ENCODE peak calls at places on chromosomes 7 and 10, in four cellular contexts. One of them, this sample, is unnamed.

GRCh38 chr10:44396671-44397191 is 11.8 kb upstream of the CXCL12 start:
- DNase-seq in CD8-positive, alpha-beta T cell: peak; percentile 39
- DNase-seq in aorta: no peak
- DNase-seq in HCT116: no peak
- DNase-seq in this sample: no peak

GRCh38 chr10:79385392-79385795 is 38.1 kb downstream of the PPIF start:
- DNase-seq in CD8-positive, alpha-beta T cell: peak; percentile 17
- DNase-seq in aorta: no peak
- DNase-seq in HCT116: no peak
- DNase-seq in this sample: no peak

GRCh38 chr7:99729501-99730261 is 5.3 kb downstream of the CYP3A7 start:
- DNase-seq in CD8-positive, alpha-beta T cell: no peak
- DNase-seq in aorta: no peak
- DNase-seq in HCT116: no peak
- DNase-seq in this sample: no peak

GRCh38 chr10:8416192-8416701 is 361.8 kb downstream of the GATA3 start:
- DNase-seq in CD8-positive, alpha-beta T cell: no peak
- DNase-seq in aorta: no peak
- DNase-seq in HCT116: no peak
- DNase-seq in this sample: no peak

GRCh38 chr10:37780536-37780935 is 76.9 kb downstream of the ZNF248 start:
- DNase-seq in CD8-positive, alpha-beta T cell: no peak
- DNase-seq in aorta: no peak
- DNase-seq in HCT116: no peak
- DNase-seq in this sample: no peak

GRCh38 chr7:109246330-109247077 is 676.8 kb downstream of the DNAJB9 start:
- DNase-seq in CD8-positive, alpha-beta T cell: no peak
- DNase-seq in aorta: no peak
- DNase-seq in HCT116: peak; percentile 18
- DNase-seq in this sample: no peak

GRCh38 chr10:114313139-114313538 is 74.1 kb downstream of the VWA2 start:
- DNase-seq in CD8-positive, alpha-beta T cell: no peak
- DNase-seq in aorta: peak; percentile 43
- DNase-seq in HCT116: no peak
- DNase-seq in this sample: no peak

GRCh38 chr7:37311282-37311868 is 137.3 kb downstream of the ELMO1 start:
- DNase-seq in CD8-positive, alpha-beta T cell: no peak
- DNase-seq in aorta: no peak
- DNase-seq in HCT116: no peak
- DNase-seq in this sample: peak; percentile 57

GRCh38 chr10:80265740-80266512 is 23.5 kb downstream of the MAT1A start:
- DNase-seq in CD8-positive, alpha-beta T cell: no peak
- DNase-seq in aorta: no peak
- DNase-seq in HCT116: no peak
- DNase-seq in this sample: no peak

GRCh38 chr7:33836797-33837355 is 68.5 kb upstream of the BMPER start:
- DNase-seq in CD8-positive, alpha-beta T cell: no peak
- DNase-seq in aorta: no peak
- DNase-seq in HCT116: peak; percentile 46
- DNase-seq in this sample: no peak

GRCh38 chr10:114017266-114017665 is 26.4 kb upstream of the ADRB1 start:
- DNase-seq in CD8-positive, alpha-beta T cell: no peak
- DNase-seq in aorta: no peak
- DNase-seq in HCT116: no peak
- DNase-seq in this sample: no peak

GRCh38 chr7:126682176-126682575 is 570.6 kb downstream of the GRM8 start:
- DNase-seq in CD8-positive, alpha-beta T cell: no peak
- DNase-seq in aorta: no peak
- DNase-seq in HCT116: no peak
- DNase-seq in this sample: no peak

GRCh38 chr7:64630496-64630895 is 35.4 kb upstream of the ZNF107 start:
- DNase-seq in CD8-positive, alpha-beta T cell: no peak
- DNase-seq in aorta: no peak
- DNase-seq in HCT116: peak; percentile 16
- DNase-seq in this sample: no peak

GRCh38 chr7:158567153-158567603 is 20.4 kb downstream of the PTPRN2 start:
- DNase-seq in CD8-positive, alpha-beta T cell: no peak
- DNase-seq in aorta: no peak
- DNase-seq in HCT116: no peak
- DNase-seq in this sample: no peak

GRCh38 chr7:45869426-45869825 is 3.5 kb downstream of the CCDC201 start:
- DNase-seq in CD8-positive, alpha-beta T cell: no peak
- DNase-seq in aorta: no peak
- DNase-seq in HCT116: no peak
- DNase-seq in this sample: no peak

GRCh38 chr7:68537228-68538071 is 1060.8 kb upstream of the AUTS2 start:
- DNase-seq in CD8-positive, alpha-beta T cell: no peak
- DNase-seq in aorta: no peak
- DNase-seq in HCT116: no peak
- DNase-seq in this sample: no peak

GRCh38 chr7:140571537-140572122 is 69.0 kb downstream of the DENND2A start:
- DNase-seq in CD8-positive, alpha-beta T cell: no peak
- DNase-seq in aorta: no peak
- DNase-seq in HCT116: no peak
- DNase-seq in this sample: no peak

GRCh38 chr7:51138121-51139085 is 178.2 kb downstream of the COBL start:
- DNase-seq in CD8-positive, alpha-beta T cell: no peak
- DNase-seq in aorta: no peak
- DNase-seq in HCT116: no peak
- DNase-seq in this sample: no peak

GRCh38 chr10:2619927-2620326 is 447.4 kb upstream of the PFKP start:
- DNase-seq in CD8-positive, alpha-beta T cell: no peak
- DNase-seq in aorta: no peak
- DNase-seq in HCT116: no peak
- DNase-seq in this sample: no peak

GRCh38 chr7:75572814-75573213 is 80.7 kb downstream of the SPDYE5 start:
- DNase-seq in CD8-positive, alpha-beta T cell: no peak
- DNase-seq in aorta: no peak
- DNase-seq in HCT116: no peak
- DNase-seq in this sample: no peak

GRCh38 chr7:105723582-105723981 is 142.3 kb upstream of the EFCAB10 start:
- DNase-seq in CD8-positive, alpha-beta T cell: no peak
- DNase-seq in aorta: no peak
- DNase-seq in HCT116: no peak
- DNase-seq in this sample: no peak

GRCh38 chr10:58017719-58018367 is 249.9 kb downstream of the IPMK start:
- DNase-seq in CD8-positive, alpha-beta T cell: no peak
- DNase-seq in aorta: no peak
- DNase-seq in HCT116: no peak
- DNase-seq in this sample: no peak

GRCh38 chr7:30968747-30969603 is 5.2 kb downstream of the GHRHR start:
- DNase-seq in CD8-positive, alpha-beta T cell: no peak
- DNase-seq in aorta: peak; percentile 9
- DNase-seq in HCT116: no peak
- DNase-seq in this sample: no peak

DNA sequence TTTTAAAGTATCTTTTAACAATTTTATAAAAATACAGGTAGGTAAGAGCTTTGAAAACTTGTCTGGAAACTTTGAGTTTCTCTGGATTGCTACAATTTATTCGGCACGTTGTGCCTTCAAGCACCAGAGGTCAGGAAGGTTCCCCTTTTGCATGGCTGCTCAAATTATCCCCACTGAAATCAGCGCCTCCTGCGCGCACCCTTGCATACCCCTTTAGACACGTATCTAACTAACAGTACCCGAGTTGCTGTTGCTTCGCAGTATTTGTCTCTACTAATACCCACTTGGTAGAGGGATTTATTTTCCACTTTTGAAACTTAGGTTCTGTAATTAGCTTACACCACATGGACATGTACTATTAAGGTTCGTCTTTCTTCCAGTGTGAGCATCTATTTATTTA is 1.6 kb downstream of the MEOX2 start:
- DNase-seq in CD8-positive, alpha-beta T cell: no peak
- DNase-seq in aorta: no peak
- DNase-seq in HCT116: no peak
- DNase-seq in this sample: no peak
- H3K4me3 ChIP-seq in CD8-positive, alpha-beta T cell: no peak overlapping the region
- H3K4me3 ChIP-seq in aorta: peak overlapping the region; percentile 42
- H3K4me3 ChIP-seq in HCT116: no peak overlapping the region
- H3K4me3 ChIP-seq in this sample: no peak overlapping the region

GRCh38 chr10:86755740-86756510 is 494 bp upstream of the BMPR1A start:
- DNase-seq in CD8-positive, alpha-beta T cell: peak; percentile 92
- DNase-seq in aorta: peak; percentile 97
- DNase-seq in HCT116: peak; percentile 59
- DNase-seq in this sample: peak; percentile 97

GRCh38 chr10:86756511-86757109 is at the start of gene BMPR1A:
- DNase-seq in CD8-positive, alpha-beta T cell: no peak
- DNase-seq in aorta: no peak
- DNase-seq in HCT116: no peak
- DNase-seq in this sample: no peak

GRCh38 chr10:86757110-86757790 is 831 bp downstream of the BMPR1A start:
- DNase-seq in CD8-positive, alpha-beta T cell: peak; percentile 53
- DNase-seq in aorta: peak; percentile 84
- DNase-seq in HCT116: peak; percentile 29
- DNase-seq in this sample: peak; percentile 48

GRCh38 chr10:86759073-86759672 is 2.8 kb downstream of the BMPR1A start:
- DNase-seq in CD8-positive, alpha-beta T cell: no peak
- DNase-seq in aorta: no peak
- DNase-seq in HCT116: no peak
- DNase-seq in this sample: no peak

GRCh38 chr10:86758231-86759072 is 2.0 kb downstream of the BMPR1A start:
- DNase-seq in CD8-positive, alpha-beta T cell: no peak
- DNase-seq in aorta: no peak
- DNase-seq in HCT116: no peak
- DNase-seq in this sample: peak; percentile 27
- H3K4me3 ChIP-seq in CD8-positive, alpha-beta T cell: no peak overlapping the region
- H3K4me3 ChIP-seq in aorta: peak overlapping the region; percentile 100
- H3K4me3 ChIP-seq in HCT116: peak overlapping the region; percentile 77
- H3K4me3 ChIP-seq in this sample: peak overlapping the region; percentile 98

GRCh38 chr7:2894118-2894940 is 50.2 kb upstream of the GNA12 start:
- DNase-seq in CD8-positive, alpha-beta T cell: peak; percentile 77
- DNase-seq in aorta: no peak
- DNase-seq in HCT116: no peak
- DNase-seq in this sample: no peak
- H3K4me3 ChIP-seq in CD8-positive, alpha-beta T cell: peak overlapping the region; percentile 49
- H3K4me3 ChIP-seq in aorta: no peak overlapping the region
- H3K4me3 ChIP-seq in HCT116: no peak overlapping the region
- H3K4me3 ChIP-seq in this sample: no peak overlapping the region

GRCh38 chr7:1175597-1175966 is 15.6 kb upstream of the ZFAND2A start:
- DNase-seq in CD8-positive, alpha-beta T cell: no peak
- DNase-seq in aorta: no peak
- DNase-seq in HCT116: no peak
- DNase-seq in this sample: no peak
- H3K4me3 ChIP-seq in CD8-positive, alpha-beta T cell: no peak overlapping the region
- H3K4me3 ChIP-seq in aorta: no peak overlapping the region
- H3K4me3 ChIP-seq in HCT116: peak overlapping the region; percentile 11
- H3K4me3 ChIP-seq in this sample: no peak overlapping the region

DNA sequence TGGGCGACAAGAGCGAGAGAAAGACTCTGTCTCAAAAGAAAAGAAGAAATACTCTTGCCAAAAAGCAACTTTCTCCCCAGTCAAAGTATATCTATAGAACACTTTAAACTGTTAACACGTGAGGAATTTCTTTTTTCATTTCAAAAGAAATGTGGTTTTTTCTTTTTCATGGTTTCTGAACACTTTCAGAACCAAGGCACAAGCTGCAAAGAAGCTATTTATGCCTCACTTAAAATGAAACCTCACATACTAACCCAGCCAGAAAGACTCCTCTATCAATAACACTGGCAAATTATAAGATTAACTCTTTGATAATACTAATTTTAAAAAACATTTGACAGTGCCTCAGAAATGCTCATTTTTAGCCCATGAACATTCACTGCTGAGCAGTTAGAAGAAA is 20.9 kb downstream of the TBX20 start:
- DNase-seq in CD8-positive, alpha-beta T cell: no peak
- DNase-seq in aorta: no peak
- DNase-seq in HCT116: no peak
- DNase-seq in this sample: no peak
- H3K4me3 ChIP-seq in CD8-positive, alpha-beta T cell: no peak overlapping the region
- H3K4me3 ChIP-seq in aorta: no peak overlapping the region
- H3K4me3 ChIP-seq in HCT116: no peak overlapping the region
- H3K4me3 ChIP-seq in this sample: no peak overlapping the region

GRCh38 chr7:73565675-73566342 is 8.3 kb upstream of the BCL7B start:
- DNase-seq in CD8-positive, alpha-beta T cell: no peak
- DNase-seq in aorta: no peak
- DNase-seq in HCT116: no peak
- DNase-seq in this sample: no peak
- H3K4me3 ChIP-seq in CD8-positive, alpha-beta T cell: peak overlapping the region; percentile 18
- H3K4me3 ChIP-seq in aorta: no peak overlapping the region
- H3K4me3 ChIP-seq in HCT116: no peak overlapping the region
- H3K4me3 ChIP-seq in this sample: peak overlapping the region; percentile 19